ENCODE peak calls at places on chromosomes 2 and 18, in four cellular contexts. L, Y, S and E are unnamed samples.

GRCh38 chr2:144703852-144704324 is 184.0 kb upstream of the ZEB2 start:
- DNase-seq in L (no peak), Y (peak; percentile 77), S (peak; percentile 7), E (no peak)

GRCh38 chr18:10401489-10401888 is 52.9 kb upstream of the APCDD1 start:
- DNase-seq in L (no peak), Y (no peak), S (no peak), E (no peak)

GRCh38 chr2:168848220-168848619 is 42.0 kb downstream of the SPC25 start:
- DNase-seq in L (no peak), Y (peak; percentile 61), S (no peak), E (no peak)

GRCh38 chr2:173076557-173077345 is 1.1 kb downstream of the MAP3K20 start:
- DNase-seq in L (peak; percentile 49), Y (no peak), S (peak; percentile 44), E (peak; percentile 38)

GRCh38 chr2:20617892-20618467 is 32.9 kb downstream of the HS1BP3 start:
- DNase-seq in L (no peak), Y (peak; percentile 99), S (peak; percentile 98), E (peak; percentile 73)

GRCh38 chr2:48711343-48711742 is 44.2 kb downstream of the LHCGR start:
- DNase-seq in L (no peak), Y (no peak), S (no peak), E (no peak)

GRCh38 chr2:61291851-61292575 is 130.0 kb downstream of the C2orf74 start:
- DNase-seq in L (no peak), Y (no peak), S (no peak), E (no peak)

GRCh38 chr2:18976112-18976961 is 382.1 kb downstream of the OSR1 start:
- DNase-seq in L (no peak), Y (peak; percentile 50), S (peak; percentile 15), E (no peak)

GRCh38 chr2:169694894-169695260 is 608 bp downstream of the PHOSPHO2 start:
- DNase-seq in L (no peak), Y (no peak), S (no peak), E (no peak)

GRCh38 chr18:26821181-26821580 is 44.3 kb downstream of the AQP4 start:
- DNase-seq in L (no peak), Y (no peak), S (no peak), E (no peak)

GRCh38 chr18:36309436-36310391 is 12.2 kb downstream of the FHOD3 start:
- DNase-seq in L (no peak), Y (peak; percentile 90), S (peak; percentile 95), E (no peak)

GRCh38 chr2:148860037-148860436 is 15.0 kb upstream of the KIF5C start:
- DNase-seq in L (no peak), Y (no peak), S (no peak), E (no peak)

GRCh38 chr2:144503221-144503620 is 16.7 kb downstream of the ZEB2 start:
- DNase-seq in L (no peak), Y (no peak), S (no peak), E (no peak)

GRCh38 chr2:39608212-39608575 is 57.5 kb upstream of the TMEM178A start:
- DNase-seq in L (no peak), Y (no peak), S (no peak), E (no peak)

GRCh38 chr2:11746807-11747459 is 501 bp downstream of the LPIN1 start:
- DNase-seq in L (no peak), Y (no peak), S (peak; percentile 31), E (peak; percentile 31)

GRCh38 chr2:38294597-38294996 is 82.5 kb downstream of the ATL2 start:
- DNase-seq in L (no peak), Y (no peak), S (no peak), E (no peak)

GRCh38 chr2:60558536-60558935 is 5.1 kb upstream of the BCL11A start:
- DNase-seq in L (no peak), Y (no peak), S (no peak), E (no peak)

GRCh38 chr2:25566694-25567093 is 106.7 kb downstream of the DTNB start:
- DNase-seq in L (peak; percentile 30), Y (peak; percentile 68), S (no peak), E (no peak)

GRCh38 chr2:9394816-9395215 is 28.5 kb downstream of the ITGB1BP1 start:
- DNase-seq in L (no peak), Y (no peak), S (no peak), E (no peak)

GRCh38 chr18:13581496-13581895 is 144.9 kb downstream of the FAM210A start:
- DNase-seq in L (no peak), Y (no peak), S (no peak), E (no peak)

GRCh38 chr2:126891681-126892500 is 6.8 kb upstream of the TEX51 start:
- DNase-seq in L (no peak), Y (no peak), S (no peak), E (no peak)

GRCh38 chr2:96353032-96353561 is 17.5 kb downstream of the NCAPH start:
- DNase-seq in L (no peak), Y (peak; percentile 81), S (no peak), E (no peak)

GRCh38 chr18:36634573-36635216 is 194.1 kb downstream of the TPGS2 start:
- DNase-seq in L (no peak), Y (no peak), S (peak; percentile 2), E (no peak)

GRCh38 chr2:64586883-64587481 is 62.9 kb downstream of the AFTPH start:
- DNase-seq in L (peak; percentile 33), Y (no peak), S (peak; percentile 67), E (no peak)

GRCh38 chr2:169042856-169043255 is 11.7 kb upstream of the ABCB11 start:
- DNase-seq in L (no peak), Y (no peak), S (no peak), E (no peak)

GRCh38 chr2:75519843-75520242 is 40.9 kb downstream of the EVA1A start:
- DNase-seq in L (no peak), Y (no peak), S (no peak), E (no peak)

GRCh38 chr2:84038866-84039265 is 420.2 kb downstream of the SUCLG1 start:
- DNase-seq in L (no peak), Y (no peak), S (no peak), E (no peak)

GRCh38 chr2:58448065-58448507 is 207.0 kb upstream of the FANCL start:
- DNase-seq in L (peak; percentile 18), Y (peak; percentile 94), S (peak; percentile 89), E (no peak)

GRCh38 chr2:231977430-231977829 is 15.9 kb downstream of the DIS3L2 start:
- DNase-seq in L (no peak), Y (no peak), S (no peak), E (no peak)

GRCh38 chr2:203590496-203590895 is 55.4 kb upstream of the RAPH1 start:
- DNase-seq in L (no peak), Y (no peak), S (no peak), E (no peak)